ENCODE peak calls at places on chromosomes 16 and 17, in nine cellular contexts. E is K562, R is OCI-LY7, H is A673, Y is fibroblast of pulmonary artery, P is AG09309, G is tibial nerve, B is GM10248, V is progenitor cell of endocrine pancreas. C is an unnamed sample.

GRCh38 chr17:43531955-43532354 is 14.2 kb downstream of the ETV4 start:
- DNase-seq in E (no peak), R (no peak), H (no peak), Y (no peak), P (no peak), G (no peak), B (no peak), V (no peak), C (no peak)

GRCh38 chr17:16467886-16468285 is 24.1 kb downstream of the LRRC75A start:
- DNase-seq in E (no peak), R (no peak), H (no peak), Y (no peak), P (no peak), G (no peak), B (no peak), V (no peak), C (no peak)

GRCh38 chr17:35537569-35538209 is at the start of gene SLFN12L:
- DNase-seq in E (peak), R (no peak), H (peak), Y (no peak), P (no peak), G (no peak), B (peak), V (no peak), C (no peak)

GRCh38 chr17:28330671-28331070 is 4.6 kb downstream of the IFT20 start:
- DNase-seq in E (no peak), R (no peak), H (no peak), Y (no peak), P (no peak), G (no peak), B (no peak), V (no peak), C (no peak)

GRCh38 chr16:84593825-84594724 is 23.8 kb downstream of the COTL1 start:
- DNase-seq in E (peak), R (peak), H (no peak), Y (peak), P (no peak), G (no peak), B (peak), V (no peak), C (no peak)

GRCh38 chr17:9232591-9233270 is 211.4 kb downstream of the NTN1 start:
- DNase-seq in E (no peak), R (no peak), H (peak), Y (no peak), P (no peak), G (no peak), B (no peak), V (no peak), C (no peak)

GRCh38 chr16:31331141-31331764 is 23.7 kb upstream of the ITGAX start:
- DNase-seq in E (peak), R (no peak), H (no peak), Y (no peak), P (no peak), G (no peak), B (peak), V (no peak), C (no peak)

GRCh38 chr17:63702223-63702577 is 2.3 kb upstream of the LIMD2 start:
- DNase-seq in E (no peak), R (peak), H (no peak), Y (no peak), P (no peak), G (no peak), B (peak), V (no peak), C (no peak)

GRCh38 chr17:78016852-78017251 is 58.3 kb downstream of the TNRC6C start:
- DNase-seq in E (peak), R (no peak), H (no peak), Y (no peak), P (no peak), G (no peak), B (no peak), V (no peak), C (no peak)

GRCh38 chr16:17467923-17468540 is 2.7 kb downstream of the XYLT1 start:
- DNase-seq in E (peak), R (peak), H (peak), Y (peak), P (no peak), G (peak), B (no peak), V (peak), C (peak)

GRCh38 chr17:50359998-50360461 is 13.0 kb downstream of the MRPL27 start:
- DNase-seq in E (no peak), R (no peak), H (no peak), Y (no peak), P (no peak), G (no peak), B (no peak), V (no peak), C (no peak)

GRCh38 chr16:27462846-27463682 is 61.1 kb downstream of the IL21R start:
- DNase-seq in E (no peak), R (no peak), H (no peak), Y (no peak), P (no peak), G (no peak), B (no peak), V (no peak), C (no peak)

GRCh38 chr16:70736454-70737376 is 50.9 kb upstream of the MTSS2 start:
- DNase-seq in E (no peak), R (peak), H (no peak), Y (no peak), P (no peak), G (no peak), B (no peak), V (no peak), C (no peak)

GRCh38 chr16:49684731-49685130 is 171.2 kb downstream of the ZNF423 start:
- DNase-seq in E (no peak), R (no peak), H (no peak), Y (no peak), P (no peak), G (no peak), B (no peak), V (no peak), C (no peak)

GRCh38 chr16:8173111-8173644 is 417.1 kb downstream of the TMEM114 start:
- DNase-seq in E (peak), R (peak), H (peak), Y (peak), P (no peak), G (no peak), B (peak), V (peak), C (peak)

GRCh38 chr17:30520436-30520835 is 43.2 kb downstream of the GOSR1 start:
- DNase-seq in E (no peak), R (no peak), H (peak), Y (peak), P (peak), G (no peak), B (no peak), V (no peak), C (no peak)

GRCh38 chr17:9269350-9270035 is 248.2 kb downstream of the NTN1 start:
- DNase-seq in E (no peak), R (no peak), H (no peak), Y (no peak), P (no peak), G (no peak), B (no peak), V (no peak), C (no peak)

GRCh38 chr16:30769379-30770089 is 7.4 kb downstream of the RNF40 start:
- DNase-seq in E (no peak), R (no peak), H (no peak), Y (no peak), P (no peak), G (no peak), B (no peak), V (no peak), C (no peak)

GRCh38 chr16:50565428-50565827 is 17.2 kb downstream of the NKD1 start:
- DNase-seq in E (no peak), R (no peak), H (no peak), Y (no peak), P (no peak), G (no peak), B (no peak), V (no peak), C (no peak)

GRCh38 chr16:4376126-4376819 is 4.6 kb downstream of the VASN start:
- DNase-seq in E (no peak), R (no peak), H (no peak), Y (peak), P (no peak), G (peak), B (no peak), V (no peak), C (no peak)

GRCh38 chr17:67491009-67491677 is 114.1 kb downstream of the PITPNC1 start:
- DNase-seq in E (no peak), R (no peak), H (no peak), Y (peak), P (peak), G (peak), B (no peak), V (peak), C (no peak)

GRCh38 chr17:50135316-50136095 is 5.5 kb upstream of the SAMD14 start:
- DNase-seq in E (no peak), R (no peak), H (no peak), Y (no peak), P (no peak), G (no peak), B (no peak), V (no peak), C (no peak)

GRCh38 chr16:47204736-47205499 is 61.2 kb upstream of the NETO2 start:
- DNase-seq in E (no peak), R (no peak), H (peak), Y (no peak), P (no peak), G (no peak), B (no peak), V (no peak), C (no peak)
- TF ChIP-seq CTCF in E (no peak), R (peak), H (peak), Y (no peak), P (no peak), G (no peak), B (peak), V (no peak), C (peak)

GRCh38 chr17:7987112-7987893 is 15.1 kb upstream of the GUCY2D start:
- DNase-seq in E (no peak), R (no peak), H (no peak), Y (peak), P (no peak), G (no peak), B (no peak), V (no peak), C (no peak)

GRCh38 chr17:7992516-7992915 is 9.9 kb upstream of the GUCY2D start:
- DNase-seq in E (no peak), R (no peak), H (no peak), Y (peak), P (no peak), G (no peak), B (no peak), V (no peak), C (no peak)

GRCh38 chr17:7988750-7989178 is 13.7 kb upstream of the GUCY2D start:
- DNase-seq in E (peak), R (peak), H (peak), Y (peak), P (peak), G (no peak), B (peak), V (no peak), C (no peak)

GRCh38 chr17:7992924-7993323 is 9.5 kb upstream of the GUCY2D start:
- DNase-seq in E (no peak), R (peak), H (no peak), Y (no peak), P (no peak), G (no peak), B (no peak), V (no peak), C (no peak)

DNA sequence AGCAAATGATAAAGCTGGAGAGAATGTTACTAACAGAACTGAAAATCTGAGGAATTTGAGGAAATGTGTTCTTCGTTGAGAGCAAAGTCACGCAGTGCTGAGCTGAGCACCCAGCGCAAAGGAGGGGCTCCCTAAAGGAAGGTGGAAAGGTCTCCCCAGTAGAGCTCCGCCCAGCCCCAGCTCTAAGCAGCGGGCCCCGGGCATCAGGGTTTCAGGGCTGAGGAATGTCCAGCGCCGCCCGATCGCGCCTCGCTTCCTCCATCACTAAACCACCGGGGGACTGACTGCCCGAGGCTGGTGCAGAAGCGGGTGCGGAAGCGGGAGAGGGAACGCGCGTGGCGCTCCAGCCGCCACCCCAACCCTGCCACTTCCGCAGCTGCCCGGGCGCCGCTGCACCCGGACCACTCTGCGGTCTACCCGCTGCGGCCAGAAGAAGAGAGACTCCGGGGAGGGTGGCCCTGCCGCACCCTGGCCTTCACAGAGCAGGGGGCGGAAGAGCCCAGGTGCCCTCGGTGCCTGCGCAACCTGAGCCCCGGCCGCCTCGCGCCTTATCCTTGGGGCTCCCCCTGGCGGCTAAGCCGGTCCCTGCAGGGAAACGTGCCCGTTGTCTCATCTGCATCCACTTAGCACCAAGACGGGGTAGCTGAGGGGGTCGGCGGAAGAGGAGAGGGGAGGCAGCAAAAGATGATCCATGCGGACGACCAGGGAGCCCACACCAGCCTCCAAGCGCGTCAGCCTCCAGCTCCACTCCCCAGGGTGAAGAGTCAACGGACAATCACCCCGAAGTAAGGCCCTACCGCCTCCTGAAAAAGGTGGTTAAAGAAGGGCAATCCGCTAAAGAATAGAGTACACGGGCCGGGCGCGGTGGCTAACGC is 12.4 kb upstream of the GUCY2D start:
- DNase-seq in E (peak), R (peak), H (peak), Y (peak), P (no peak), G (peak), B (peak), V (peak), C (peak)
- TF ChIP-seq CTCF in E (peak), R (peak), H (peak), Y (peak), P (peak), G (peak), B (peak), V (peak), C (peak)

GRCh38 chr17:2871720-2872119 is 75.5 kb downstream of the RAP1GAP2 start:
- DNase-seq in E (no peak), R (no peak), H (no peak), Y (no peak), P (no peak), G (no peak), B (no peak), V (no peak), C (no peak)

GRCh38 chr17:2865228-2865627 is 69.0 kb downstream of the RAP1GAP2 start:
- DNase-seq in E (no peak), R (no peak), H (no peak), Y (no peak), P (no peak), G (no peak), B (no peak), V (no peak), C (no peak)

GRCh38 chr17:2871205-2871604 is 75.0 kb downstream of the RAP1GAP2 start:
- DNase-seq in E (no peak), R (no peak), H (no peak), Y (no peak), P (no peak), G (no peak), B (no peak), V (no peak), C (no peak)

GRCh38 chr17:2869604-2870003 is 73.4 kb downstream of the RAP1GAP2 start:
- DNase-seq in E (no peak), R (no peak), H (no peak), Y (no peak), P (no peak), G (no peak), B (no peak), V (no peak), C (no peak)

GRCh38 chr17:2867441-2868424 is 71.5 kb downstream of the RAP1GAP2 start:
- DNase-seq in E (no peak), R (no peak), H (no peak), Y (peak), P (peak), G (no peak), B (no peak), V (no peak), C (no peak)
- TF ChIP-seq CTCF in E (no peak), R (no peak), H (no peak), Y (peak), P (no peak), G (no peak), B (no peak), V (no peak), C (no peak)

DNA sequence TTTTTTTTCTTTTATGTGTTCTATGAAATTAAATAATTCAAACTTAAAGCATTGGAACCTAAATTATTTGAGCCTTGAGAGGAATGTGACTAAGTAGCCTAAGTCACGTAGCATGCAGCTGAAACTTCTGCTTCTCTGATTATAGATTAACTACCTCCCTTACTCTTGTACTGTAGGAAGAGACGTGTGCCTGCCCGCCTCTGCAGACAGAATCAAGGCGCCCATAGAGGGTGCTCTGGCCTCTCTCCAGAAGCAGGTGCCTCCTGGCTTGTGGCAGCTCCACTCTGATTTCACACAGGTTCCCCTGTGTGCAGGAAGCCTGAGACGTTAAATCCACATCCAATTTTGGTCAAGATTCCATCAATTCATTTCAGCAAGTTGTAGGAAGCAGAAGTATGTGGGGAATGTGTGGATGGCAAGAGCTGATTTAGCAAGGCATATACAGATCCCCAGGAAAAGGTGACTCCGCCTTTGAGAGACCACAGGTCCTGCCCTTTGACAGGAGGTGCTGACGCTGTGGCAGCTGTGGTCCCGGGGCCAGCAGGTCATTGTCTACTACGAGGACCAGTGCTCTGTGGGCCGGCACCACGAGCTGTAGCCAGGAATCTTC is 1418.8 kb downstream of the CDH11 start:
- DNase-seq in E (no peak), R (peak), H (no peak), Y (peak), P (no peak), G (no peak), B (no peak), V (no peak), C (no peak)
- TF ChIP-seq CTCF in E (no peak), R (no peak), H (no peak), Y (no peak), P (no peak), G (no peak), B (no peak), V (peak), C (no peak)

DNA sequence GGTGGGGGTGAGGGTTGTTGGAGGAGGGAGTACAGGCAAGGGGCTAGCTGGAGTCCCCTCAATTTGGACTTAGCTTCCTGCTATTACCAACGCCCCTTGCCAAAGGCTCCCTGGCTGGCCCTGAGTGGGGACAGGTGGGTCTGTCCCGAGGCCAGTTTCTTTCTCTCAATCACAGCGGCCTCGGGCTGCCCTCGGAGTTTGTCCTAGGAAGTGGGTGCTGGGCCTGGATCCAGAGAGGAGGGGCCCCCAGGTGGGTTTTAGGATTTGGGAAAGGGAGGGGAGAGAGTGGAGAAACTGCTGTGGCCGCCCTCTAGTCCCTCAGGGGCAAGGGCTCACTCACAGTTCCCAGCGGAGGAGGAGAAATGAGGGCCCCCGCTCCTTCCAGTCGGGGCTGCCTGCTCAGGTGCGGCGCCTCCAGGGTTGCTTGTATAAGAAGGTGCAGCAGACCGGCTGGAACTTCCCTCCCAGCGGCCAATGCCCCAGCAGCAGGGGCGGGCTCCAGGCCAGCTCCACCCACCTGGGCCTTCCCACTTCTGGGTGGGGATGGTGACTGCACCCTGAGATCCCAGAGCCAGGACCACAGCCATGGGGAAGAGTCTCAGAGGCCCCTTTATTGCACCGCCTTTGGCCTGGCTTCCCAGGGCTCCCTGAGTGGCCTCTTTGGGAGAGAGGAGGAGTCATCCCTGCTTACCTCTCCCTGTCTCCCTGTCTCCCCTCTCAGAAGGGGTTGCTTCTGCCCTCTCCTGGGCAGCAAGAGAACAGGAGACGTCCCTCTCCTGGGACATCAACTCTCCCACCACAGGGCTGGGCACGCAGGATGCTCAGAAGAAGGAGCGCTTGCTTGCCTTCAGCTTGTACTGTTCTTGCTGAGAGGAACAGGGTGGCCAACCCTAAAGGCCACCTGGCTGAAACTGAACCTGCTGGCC is 112.0 kb upstream of the SMURF2 start:
- DNase-seq in E (peak), R (peak), H (peak), Y (peak), P (peak), G (no peak), B (peak), V (peak), C (no peak)
- TF ChIP-seq CTCF in E (peak), R (peak), H (peak), Y (peak), P (peak), G (no peak), B (no peak), V (peak), C (peak)

DNA sequence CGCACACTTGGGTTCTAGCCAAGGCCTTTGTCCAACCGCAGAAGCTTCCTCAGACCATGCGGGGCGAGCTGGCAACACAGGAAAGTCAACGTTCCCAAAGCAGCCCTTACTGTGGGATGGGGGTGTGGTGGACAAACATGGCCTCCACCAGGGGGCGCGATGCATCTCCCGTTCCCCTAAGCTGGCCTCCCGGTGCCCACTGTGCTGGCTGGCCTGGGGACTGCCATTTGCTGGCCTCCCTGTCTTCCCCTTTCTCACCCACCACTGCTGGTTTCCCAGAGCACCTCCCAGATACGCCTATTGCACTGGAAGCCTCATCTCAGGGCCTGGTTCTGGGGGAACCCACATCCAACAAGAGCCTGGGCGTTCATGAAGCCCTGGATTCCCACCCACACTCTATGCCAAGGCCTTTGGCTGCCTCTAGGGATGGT is 145.3 kb downstream of the IRF8 start:
- DNase-seq in E (peak), R (peak), H (peak), Y (peak), P (no peak), G (no peak), B (peak), V (peak), C (no peak)
- TF ChIP-seq CTCF in E (peak), R (peak), H (peak), Y (peak), P (peak), G (peak), B (peak), V (peak), C (peak)

GRCh38 chr17:56130030-56130429 is 23.2 kb upstream of the ANKFN1 start:
- DNase-seq in E (no peak), R (no peak), H (no peak), Y (no peak), P (no peak), G (no peak), B (no peak), V (no peak), C (no peak)

GRCh38 chr17:56121661-56122060 is 31.6 kb upstream of the ANKFN1 start:
- DNase-seq in E (no peak), R (no peak), H (peak), Y (no peak), P (no peak), G (no peak), B (no peak), V (no peak), C (no peak)

GRCh38 chr17:56131431-56131830 is 21.8 kb upstream of the ANKFN1 start:
- DNase-seq in E (no peak), R (no peak), H (no peak), Y (no peak), P (no peak), G (no peak), B (no peak), V (no peak), C (no peak)

GRCh38 chr17:56125830-56126819 is 27.1 kb upstream of the ANKFN1 start:
- DNase-seq in E (peak), R (peak), H (peak), Y (peak), P (peak), G (no peak), B (no peak), V (peak), C (no peak)
- TF ChIP-seq CTCF in E (peak), R (peak), H (peak), Y (peak), P (peak), G (peak), B (peak), V (peak), C (peak)

C was measured in D721Med.